ENCODE peak calls at places on chromosomes 12 and 14, in nine cellular contexts. One of them, this sample, is unnamed.

GRCh38 chr12:118494776-118495175 is 118.4 kb downstream of the SUDS3 start:
- DNase-seq in amygdala: no peak
- DNase-seq in T-helper 9 cell: no peak
- DNase-seq in choroid plexus epithelial cell: no peak
- DNase-seq in SK-MEL-5: no peak
- DNase-seq in left colon: no peak
- DNase-seq in H54: no peak
- DNase-seq in uterus: no peak
- DNase-seq in EL: peak
- DNase-seq in this sample: no peak

GRCh38 chr14:53845813-53846693 is 110.6 kb downstream of the BMP4 start:
- DNase-seq in left colon: no peak
- DNase-seq in uterus: no peak
- DNase-seq in choroid plexus epithelial cell: no peak
- DNase-seq in SK-MEL-5: no peak
- DNase-seq in T-helper 9 cell: no peak
- DNase-seq in H54: no peak
- DNase-seq in amygdala: no peak
- DNase-seq in EL: no peak
- DNase-seq in this sample: no peak

GRCh38 chr12:21301-22189 is 45.0 kb upstream of the IQSEC3 start:
- DNase-seq in amygdala: no peak
- DNase-seq in left colon: no peak
- DNase-seq in choroid plexus epithelial cell: no peak
- DNase-seq in SK-MEL-5: peak
- DNase-seq in H54: no peak
- DNase-seq in EL: no peak
- DNase-seq in uterus: no peak
- DNase-seq in T-helper 9 cell: no peak
- DNase-seq in this sample: no peak

GRCh38 chr12:98820005-98820404 is 174.9 kb downstream of the APAF1 start:
- DNase-seq in choroid plexus epithelial cell: peak
- DNase-seq in uterus: no peak
- DNase-seq in amygdala: no peak
- DNase-seq in SK-MEL-5: no peak
- DNase-seq in H54: no peak
- DNase-seq in left colon: no peak
- DNase-seq in EL: no peak
- DNase-seq in T-helper 9 cell: no peak
- DNase-seq in this sample: no peak

GRCh38 chr12:46814143-46814542 is 11.7 kb downstream of the SLC38A4 start:
- DNase-seq in SK-MEL-5: no peak
- DNase-seq in EL: no peak
- DNase-seq in T-helper 9 cell: no peak
- DNase-seq in uterus: no peak
- DNase-seq in choroid plexus epithelial cell: no peak
- DNase-seq in amygdala: no peak
- DNase-seq in H54: no peak
- DNase-seq in left colon: no peak
- DNase-seq in this sample: no peak

GRCh38 chr12:10392394-10392930 is 2.6 kb upstream of the KLRK1 start:
- DNase-seq in choroid plexus epithelial cell: peak
- DNase-seq in T-helper 9 cell: no peak
- DNase-seq in SK-MEL-5: peak
- DNase-seq in EL: peak
- DNase-seq in left colon: no peak
- DNase-seq in amygdala: no peak
- DNase-seq in uterus: no peak
- DNase-seq in H54: peak
- DNase-seq in this sample: no peak

GRCh38 chr14:100842799-100843198 is 16.9 kb downstream of the MEG3 start:
- DNase-seq in left colon: no peak
- DNase-seq in uterus: peak
- DNase-seq in H54: peak
- DNase-seq in choroid plexus epithelial cell: peak
- DNase-seq in SK-MEL-5: peak
- DNase-seq in EL: peak
- DNase-seq in T-helper 9 cell: no peak
- DNase-seq in amygdala: no peak
- DNase-seq in this sample: peak

GRCh38 chr12:25811656-25812126 is 146.8 kb upstream of the RASSF8 start:
- DNase-seq in choroid plexus epithelial cell: peak
- DNase-seq in H54: peak
- DNase-seq in EL: peak
- DNase-seq in SK-MEL-5: no peak
- DNase-seq in left colon: no peak
- DNase-seq in amygdala: no peak
- DNase-seq in uterus: peak
- DNase-seq in T-helper 9 cell: no peak
- DNase-seq in this sample: peak

GRCh38 chr14:104768437-104769323 is 15.7 kb downstream of the SIVA1 start:
- DNase-seq in amygdala: peak
- DNase-seq in T-helper 9 cell: peak
- DNase-seq in EL: peak
- DNase-seq in uterus: peak
- DNase-seq in left colon: peak
- DNase-seq in H54: peak
- DNase-seq in choroid plexus epithelial cell: peak
- DNase-seq in SK-MEL-5: peak
- DNase-seq in this sample: peak

GRCh38 chr12:19261773-19262172 is 132.2 kb downstream of the PLEKHA5 start:
- DNase-seq in H54: no peak
- DNase-seq in amygdala: no peak
- DNase-seq in SK-MEL-5: no peak
- DNase-seq in T-helper 9 cell: no peak
- DNase-seq in uterus: no peak
- DNase-seq in choroid plexus epithelial cell: no peak
- DNase-seq in left colon: no peak
- DNase-seq in EL: no peak
- DNase-seq in this sample: no peak

GRCh38 chr12:44847888-44848770 is 28.0 kb downstream of the NELL2 start:
- DNase-seq in uterus: no peak
- DNase-seq in EL: no peak
- DNase-seq in amygdala: no peak
- DNase-seq in choroid plexus epithelial cell: no peak
- DNase-seq in T-helper 9 cell: peak
- DNase-seq in left colon: peak
- DNase-seq in SK-MEL-5: no peak
- DNase-seq in H54: no peak
- DNase-seq in this sample: no peak

GRCh38 chr12:45409966-45410365 is 194.1 kb downstream of the ANO6 start:
- DNase-seq in H54: no peak
- DNase-seq in T-helper 9 cell: no peak
- DNase-seq in choroid plexus epithelial cell: no peak
- DNase-seq in left colon: no peak
- DNase-seq in EL: peak
- DNase-seq in amygdala: no peak
- DNase-seq in SK-MEL-5: no peak
- DNase-seq in uterus: no peak
- DNase-seq in this sample: no peak

GRCh38 chr12:67474934-67475620 is 173.5 kb upstream of the DYRK2 start:
- DNase-seq in EL: no peak
- DNase-seq in amygdala: no peak
- DNase-seq in SK-MEL-5: no peak
- DNase-seq in T-helper 9 cell: no peak
- DNase-seq in uterus: no peak
- DNase-seq in left colon: no peak
- DNase-seq in choroid plexus epithelial cell: no peak
- DNase-seq in H54: no peak
- DNase-seq in this sample: no peak